ENCODE peak calls at places on chromosomes 13 and 19, in eight cellular contexts. U, D, L, O, B, P, J and I are unnamed samples.

GRCh38 chr19:1860133-1860775 is 3.1 kb downstream of the KLF16 start:
- DNase-seq in P (no peak), U (peak), O (no peak), B (peak), J (peak), L (peak), D (peak), I (peak)

GRCh38 chr19:2371656-2372055 is 11.6 kb downstream of the TMPRSS9 start:
- DNase-seq in J (peak), L (no peak), B (no peak), U (no peak), D (no peak), O (no peak), P (no peak), I (no peak)

GRCh38 chr13:80939581-80939980 is 598.7 kb upstream of the SPRY2 start:
- DNase-seq in U (no peak), P (no peak), B (no peak), L (peak), D (no peak), J (no peak), O (no peak), I (no peak)

GRCh38 chr13:36887758-36888521 is 32.1 kb downstream of the SMAD9 start:
- DNase-seq in P (no peak), J (no peak), D (no peak), O (no peak), U (no peak), B (no peak), L (no peak), I (no peak)

GRCh38 chr13:33640832-33641231 is 177.1 kb upstream of the RFC3 start:
- DNase-seq in P (no peak), U (no peak), O (no peak), D (no peak), J (peak), B (no peak), L (no peak), I (peak)

GRCh38 chr19:15934332-15935078 is at the start of gene CYP4F11:
- DNase-seq in L (no peak), D (peak), U (no peak), B (peak), P (peak), O (peak), J (no peak), I (no peak)

GRCh38 chr19:42613666-42614065 is 18.9 kb upstream of the CEACAM8 start:
- DNase-seq in U (no peak), O (no peak), P (no peak), L (no peak), D (no peak), B (no peak), J (no peak), I (no peak)

GRCh38 chr13:114056205-114057013 is 76.0 kb downstream of the RASA3 start:
- DNase-seq in U (no peak), D (no peak), L (no peak), P (no peak), O (no peak), J (no peak), B (no peak), I (no peak)

GRCh38 chr19:55642153-55643002 is 1.1 kb upstream of the ZNF581 start:
- DNase-seq in B (no peak), D (no peak), P (no peak), L (peak), O (no peak), J (peak), U (peak), I (peak)

GRCh38 chr13:30362869-30363268 is 55.5 kb upstream of the KATNAL1 start:
- DNase-seq in P (peak), O (no peak), D (peak), J (no peak), B (no peak), L (no peak), U (no peak), I (no peak)

GRCh38 chr19:9078651-9079050 is 8.2 kb upstream of the OR1M1 start:
- DNase-seq in P (no peak), O (no peak), J (no peak), D (no peak), L (no peak), B (no peak), U (no peak), I (no peak)

GRCh38 chr19:9075064-9075964 is 11.5 kb upstream of the OR1M1 start:
- DNase-seq in O (peak), P (peak), D (peak), L (peak), B (peak), U (peak), J (peak), I (no peak)

GRCh38 chr19:9073806-9074205 is 13.1 kb upstream of the OR1M1 start:
- DNase-seq in L (peak), D (no peak), U (no peak), B (no peak), P (no peak), J (no peak), O (no peak), I (no peak)

GRCh38 chr19:9076886-9077285 is 10.0 kb upstream of the OR1M1 start:
- DNase-seq in J (peak), U (no peak), O (no peak), D (no peak), L (no peak), B (no peak), P (no peak), I (no peak)
- TF ChIP-seq CTCF in J (no peak), U (no peak), O (no peak), D (no peak), L (no peak), B (no peak), P (no peak), I (no peak)

GRCh38 chr13:25490236-25490635 is 118.5 kb downstream of the ATP8A2 start:
- DNase-seq in D (no peak), B (no peak), J (no peak), P (no peak), O (no peak), L (no peak), U (no peak), I (no peak)

GRCh38 chr13:25493930-25494707 is 122.3 kb downstream of the ATP8A2 start:
- DNase-seq in J (no peak), D (no peak), P (no peak), B (no peak), L (no peak), O (no peak), U (no peak), I (peak)

GRCh38 chr13:25489238-25489637 is 117.5 kb downstream of the ATP8A2 start:
- DNase-seq in U (no peak), D (no peak), P (no peak), L (no peak), B (no peak), J (no peak), O (no peak), I (no peak)

GRCh38 chr13:25494708-25495411 is 123.1 kb downstream of the ATP8A2 start:
- DNase-seq in P (no peak), L (no peak), D (no peak), U (no peak), O (no peak), B (no peak), J (no peak), I (no peak)
- TF ChIP-seq CTCF in P (no peak), L (no peak), D (no peak), U (no peak), O (no peak), B (no peak), J (no peak), I (no peak)

GRCh38 chr13:31947506-31947905 is 84.1 kb upstream of the FRY start:
- DNase-seq in O (no peak), L (no peak), U (no peak), J (no peak), B (no peak), D (no peak), P (no peak), I (no peak)

GRCh38 chr13:31945202-31945978 is 86.2 kb upstream of the FRY start:
- DNase-seq in P (peak), B (peak), J (peak), U (no peak), O (no peak), D (peak), L (no peak), I (no peak)

GRCh38 chr13:31946091-31946770 is 85.3 kb upstream of the FRY start:
- DNase-seq in J (peak), P (no peak), U (no peak), O (no peak), D (no peak), L (no peak), B (no peak), I (no peak)

GRCh38 chr13:31944262-31945160 is 87.1 kb upstream of the FRY start:
- DNase-seq in J (no peak), D (no peak), B (no peak), L (no peak), P (no peak), O (no peak), U (no peak), I (no peak)

GRCh38 chr13:31947105-31947504 is 84.5 kb upstream of the FRY start:
- DNase-seq in D (no peak), O (no peak), B (no peak), U (no peak), L (no peak), P (no peak), J (no peak), I (no peak)
- TF ChIP-seq CTCF in D (no peak), O (no peak), B (no peak), U (no peak), L (no peak), P (no peak), J (no peak), I (no peak)

DNA sequence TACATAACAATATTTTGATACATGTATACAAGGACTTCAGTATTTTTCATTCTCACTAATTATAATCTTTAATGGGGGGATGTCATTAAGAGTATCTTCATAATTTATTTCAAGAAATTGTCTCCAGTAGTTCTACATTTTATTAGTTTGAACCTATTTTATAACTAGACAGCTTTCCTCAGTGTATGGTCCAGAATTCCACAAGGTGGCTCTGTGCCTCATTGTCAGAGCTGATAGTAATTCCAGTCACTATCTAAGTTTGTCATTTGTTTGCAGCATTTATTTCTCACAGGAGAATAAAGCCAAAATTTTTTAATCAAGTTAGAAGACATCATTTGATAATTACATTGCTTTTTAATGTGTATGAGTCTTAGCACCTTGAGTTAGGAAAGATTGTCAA is 1633.0 kb upstream of the PCDH20 start:
- DNase-seq in L (no peak), P (no peak), D (no peak), O (no peak), U (no peak), J (no peak), B (no peak), I (no peak)
- TF ChIP-seq CTCF in L (no peak), P (no peak), D (no peak), O (no peak), U (no peak), J (no peak), B (no peak), I (no peak)

GRCh38 chr19:37309834-37310575 is 60.9 kb upstream of the ZNF527 start:
- DNase-seq in P (no peak), J (no peak), B (no peak), U (peak), L (no peak), D (no peak), O (no peak), I (no peak)
- TF ChIP-seq CTCF in P (no peak), J (no peak), B (no peak), U (peak), L (peak), D (no peak), O (no peak), I (no peak)